ENCODE peak calls at places on chromosomes 11 and 22, in ten cellular contexts. Z is tibial nerve, D is brain microvascular endothelial cell, Q is coronary artery, E is Peyer's patch, U is GM23338, I is HL-60, R is DND-41, J is vagina, F is IMR-90. O is an unnamed sample.

GRCh38 chr11:69131644-69132300 is 24.0 kb upstream of the SMIM38 start:
- DNase-seq in Z (peak), D (peak), Q (no peak), E (peak), U (peak), I (no peak), R (no peak), J (no peak), F (peak), O (peak)

GRCh38 chr11:118170892-118171273 is 5.6 kb downstream of the SCN2B start:
- DNase-seq in Z (no peak), D (no peak), Q (no peak), E (no peak), U (no peak), I (no peak), R (no peak), J (no peak), F (no peak), O (no peak)

GRCh38 chr22:42717197-42717967 is 3.3 kb downstream of the A4GALT start:
- DNase-seq in Z (no peak), D (no peak), Q (no peak), E (no peak), U (peak), I (no peak), R (peak), J (no peak), F (no peak), O (no peak)

GRCh38 chr11:121931748-121932352 is 184.2 kb downstream of the BLID start:
- DNase-seq in Z (no peak), D (no peak), Q (no peak), E (no peak), U (no peak), I (no peak), R (no peak), J (no peak), F (peak), O (no peak)

GRCh38 chr11:30935861-30936260 is 349.7 kb upstream of the MPPED2 start:
- DNase-seq in Z (no peak), D (no peak), Q (no peak), E (no peak), U (no peak), I (no peak), R (no peak), J (no peak), F (peak), O (no peak)

GRCh38 chr11:73757598-73757997 is 3.3 kb downstream of the RAB6A start:
- DNase-seq in Z (no peak), D (no peak), Q (no peak), E (no peak), U (no peak), I (peak), R (no peak), J (no peak), F (no peak), O (no peak)

GRCh38 chr11:118914178-118914918 is 11.4 kb downstream of the BCL9L start:
- DNase-seq in Z (no peak), D (no peak), Q (peak), E (peak), U (peak), I (no peak), R (peak), J (no peak), F (no peak), O (peak)

GRCh38 chr11:116224154-116224888 is 548.5 kb downstream of the BUD13 start:
- DNase-seq in Z (peak), D (peak), Q (no peak), E (no peak), U (peak), I (no peak), R (peak), J (no peak), F (peak), O (peak)

GRCh38 chr11:8375460-8375859 is 111.8 kb upstream of the LMO1 start:
- DNase-seq in Z (no peak), D (no peak), Q (peak), E (no peak), U (no peak), I (no peak), R (no peak), J (no peak), F (no peak), O (no peak)

GRCh38 chr11:105046898-105047579 is 1.9 kb upstream of the CARD16 start:
- DNase-seq in Z (no peak), D (peak), Q (no peak), E (no peak), U (peak), I (no peak), R (no peak), J (no peak), F (peak), O (no peak)

GRCh38 chr11:133052537-133052936 is 479.8 kb downstream of the OPCML start:
- DNase-seq in Z (no peak), D (no peak), Q (no peak), E (no peak), U (no peak), I (no peak), R (no peak), J (no peak), F (no peak), O (no peak)

GRCh38 chr11:73321342-73322110 is 13.4 kb downstream of the ARHGEF17 start:
- DNase-seq in Z (no peak), D (peak), Q (no peak), E (no peak), U (peak), I (no peak), R (peak), J (no peak), F (peak), O (no peak)

GRCh38 chr22:33044059-33044458 is 14.1 kb downstream of the SYN3 start:
- DNase-seq in Z (no peak), D (no peak), Q (no peak), E (no peak), U (no peak), I (no peak), R (no peak), J (no peak), F (no peak), O (no peak)

GRCh38 chr11:3781423-3781822 is 15.9 kb downstream of the NUP98 start:
- DNase-seq in Z (no peak), D (no peak), Q (no peak), E (no peak), U (no peak), I (peak), R (no peak), J (no peak), F (peak), O (no peak)

GRCh38 chr22:46788426-46789168 is 26.1 kb downstream of the TBC1D22A start:
- DNase-seq in Z (no peak), D (no peak), Q (no peak), E (no peak), U (no peak), I (no peak), R (no peak), J (no peak), F (no peak), O (no peak)

GRCh38 chr11:102564110-102564509 is 33.6 kb upstream of the MMP7 start:
- DNase-seq in Z (no peak), D (no peak), Q (no peak), E (no peak), U (no peak), I (no peak), R (no peak), J (no peak), F (peak), O (no peak)

DNA sequence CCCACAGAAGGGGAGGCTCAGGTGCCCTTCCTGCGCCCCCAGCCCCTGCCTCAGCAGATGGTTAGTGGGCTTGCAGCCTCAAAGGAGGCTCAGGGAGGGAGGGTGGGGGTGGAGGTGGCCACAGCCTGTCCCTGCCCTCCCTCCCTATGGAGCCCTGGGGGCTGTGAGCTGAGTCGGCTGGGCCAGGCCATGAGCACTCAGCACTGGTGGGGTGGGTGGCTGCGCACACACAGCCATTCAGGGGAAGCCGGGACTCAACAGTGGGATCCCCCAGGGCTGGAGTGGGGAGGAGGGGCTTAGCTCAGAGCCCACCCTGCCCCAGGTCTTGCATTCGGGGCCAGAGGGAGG is 50.2 kb downstream of the FLRT1 start:
- DNase-seq in Z (no peak), D (no peak), Q (no peak), E (no peak), U (no peak), I (no peak), R (peak), J (no peak), F (no peak), O (no peak)
- H3K27ac ChIP-seq in Z (peak), D (no peak), Q (no peak), E (no peak), U (no peak), I (no peak), R (no peak), J (peak), F (no peak), O (peak)

GRCh38 chr22:50546326-50547230 is 879 bp downstream of the KLHDC7B start:
- DNase-seq in Z (no peak), D (no peak), Q (no peak), E (no peak), U (no peak), I (no peak), R (no peak), J (no peak), F (no peak), O (no peak)

GRCh38 chr22:50542416-50542927 is 3.2 kb upstream of the KLHDC7B start:
- DNase-seq in Z (no peak), D (no peak), Q (no peak), E (no peak), U (no peak), I (peak), R (no peak), J (no peak), F (no peak), O (no peak)

GRCh38 chr22:50545522-50546325 is at the start of gene KLHDC7B:
- DNase-seq in Z (no peak), D (no peak), Q (no peak), E (no peak), U (no peak), I (no peak), R (peak), J (no peak), F (peak), O (no peak)

GRCh38 chr22:50544746-50545253 is 899 bp upstream of the KLHDC7B start:
- DNase-seq in Z (no peak), D (no peak), Q (no peak), E (no peak), U (no peak), I (no peak), R (peak), J (no peak), F (no peak), O (peak)

GRCh38 chr22:50544078-50544745 is 1.5 kb upstream of the KLHDC7B start:
- DNase-seq in Z (peak), D (peak), Q (no peak), E (peak), U (peak), I (no peak), R (peak), J (no peak), F (peak), O (peak)
- TF ChIP-seq CTCF in Z (peak), D (peak), Q (no peak), E (peak), U (peak), I (peak), R (peak), J (peak), F (peak), O (peak)

GRCh38 chr11:28223994-28224393 is 115.8 kb downstream of the METTL15 start:
- DNase-seq in Z (no peak), D (no peak), Q (no peak), E (no peak), U (no peak), I (no peak), R (no peak), J (no peak), F (no peak), O (no peak)

GRCh38 chr11:28232649-28233048 is 124.5 kb downstream of the METTL15 start:
- DNase-seq in Z (no peak), D (no peak), Q (no peak), E (no peak), U (no peak), I (no peak), R (no peak), J (no peak), F (no peak), O (no peak)

GRCh38 chr11:28231475-28231874 is 123.3 kb downstream of the METTL15 start:
- DNase-seq in Z (no peak), D (no peak), Q (no peak), E (no peak), U (no peak), I (no peak), R (no peak), J (no peak), F (peak), O (no peak)

GRCh38 chr11:28227460-28227859 is 119.3 kb downstream of the METTL15 start:
- DNase-seq in Z (no peak), D (no peak), Q (no peak), E (no peak), U (no peak), I (no peak), R (no peak), J (no peak), F (no peak), O (no peak)

GRCh38 chr11:28228196-28228595 is 120.0 kb downstream of the METTL15 start:
- DNase-seq in Z (no peak), D (no peak), Q (no peak), E (no peak), U (no peak), I (no peak), R (no peak), J (no peak), F (peak), O (no peak)
- H3K27ac ChIP-seq in Z (no peak), D (peak), Q (no peak), E (no peak), U (no peak), I (no peak), R (no peak), J (no peak), F (no peak), O (no peak)

GRCh38 chr22:29553391-29554224 is at the start of gene THOC5:
- DNase-seq in Z (peak), D (peak), Q (peak), E (peak), U (peak), I (peak), R (peak), J (peak), F (peak), O (peak)
- TF ChIP-seq CTCF in Z (peak), D (peak), Q (peak), E (peak), U (peak), I (peak), R (peak), J (peak), F (peak), O (peak)

GRCh38 chr22:18091478-18091877 is 13.7 kb downstream of the PEX26 start:
- DNase-seq in Z (no peak), D (no peak), Q (no peak), E (no peak), U (no peak), I (no peak), R (no peak), J (no peak), F (no peak), O (no peak)
- H3K27ac ChIP-seq in Z (peak), D (no peak), Q (peak), E (peak), U (no peak), I (no peak), R (no peak), J (peak), F (peak), O (peak)

DNA sequence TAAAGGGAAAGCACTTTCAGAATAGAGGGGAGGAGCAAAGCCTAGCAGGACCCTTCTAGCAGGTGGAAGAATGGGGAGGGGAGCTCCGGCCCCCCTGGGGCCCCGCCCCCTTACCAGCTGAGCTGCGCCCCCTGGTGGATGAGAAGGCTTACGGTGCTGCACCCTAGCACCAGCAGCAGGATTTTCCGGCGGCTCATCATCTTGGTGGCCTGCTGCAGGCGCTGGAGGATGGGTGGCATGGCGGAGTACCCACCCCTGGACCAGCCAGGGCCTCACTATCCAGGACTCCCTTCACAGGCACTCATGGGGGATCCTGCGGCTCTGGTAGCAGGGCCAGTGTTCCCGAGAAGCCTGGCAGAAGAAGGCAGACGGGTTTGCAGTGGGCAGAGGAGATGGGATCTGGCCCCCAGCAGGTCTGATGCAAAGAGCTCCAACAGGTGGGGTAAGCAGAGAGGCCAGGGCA is 3.8 kb downstream of the GAL3ST3 start:
- DNase-seq in Z (peak), D (peak), Q (no peak), E (peak), U (peak), I (peak), R (peak), J (no peak), F (peak), O (peak)
- TF ChIP-seq CTCF in Z (peak), D (peak), Q (peak), E (peak), U (peak), I (peak), R (peak), J (peak), F (peak), O (peak)